ENCODE peak calls at places on chromosome 17, in nine cellular contexts. One of them, this sample, is unnamed.

GRCh38 chr17:75808905-75809621 is 24.5 kb downstream of the UNK start:
- DNase-seq in BE2C: peak
- DNase-seq in fibroblast of mammary gland: peak
- DNase-seq in GM12864: no peak
- DNase-seq in heart right ventricle: peak
- DNase-seq in uterus: peak
- DNase-seq in fibroblast of pulmonary artery: peak
- DNase-seq in RWPE2: no peak
- DNase-seq in GM12865: peak
- DNase-seq in this sample: peak

GRCh38 chr17:43669971-43670644 is 8.4 kb upstream of the MEOX1 start:
- DNase-seq in fibroblast of pulmonary artery: no peak
- DNase-seq in heart right ventricle: no peak
- DNase-seq in GM12864: no peak
- DNase-seq in RWPE2: no peak
- DNase-seq in GM12865: no peak
- DNase-seq in uterus: no peak
- DNase-seq in BE2C: no peak
- DNase-seq in fibroblast of mammary gland: no peak
- DNase-seq in this sample: peak

GRCh38 chr17:39092672-39093250 is 58.7 kb downstream of the PLXDC1 start:
- DNase-seq in RWPE2: no peak
- DNase-seq in fibroblast of pulmonary artery: no peak
- DNase-seq in fibroblast of mammary gland: no peak
- DNase-seq in heart right ventricle: no peak
- DNase-seq in uterus: no peak
- DNase-seq in GM12864: no peak
- DNase-seq in BE2C: no peak
- DNase-seq in GM12865: peak
- DNase-seq in this sample: no peak

GRCh38 chr17:31371511-31372097 is 19.9 kb upstream of the RAB11FIP4 start:
- DNase-seq in GM12865: peak
- DNase-seq in RWPE2: no peak
- DNase-seq in fibroblast of pulmonary artery: peak
- DNase-seq in GM12864: peak
- DNase-seq in fibroblast of mammary gland: peak
- DNase-seq in heart right ventricle: no peak
- DNase-seq in uterus: no peak
- DNase-seq in BE2C: no peak
- DNase-seq in this sample: peak

GRCh38 chr17:75130632-75131277 is 787 bp downstream of the NT5C start:
- DNase-seq in heart right ventricle: peak
- DNase-seq in GM12865: peak
- DNase-seq in BE2C: peak
- DNase-seq in RWPE2: no peak
- DNase-seq in fibroblast of pulmonary artery: peak
- DNase-seq in GM12864: no peak
- DNase-seq in fibroblast of mammary gland: peak
- DNase-seq in uterus: no peak
- DNase-seq in this sample: peak

GRCh38 chr17:80640379-80641071 is 95.9 kb downstream of the RPTOR start:
- DNase-seq in GM12864: no peak
- DNase-seq in fibroblast of pulmonary artery: no peak
- DNase-seq in heart right ventricle: no peak
- DNase-seq in GM12865: peak
- DNase-seq in BE2C: no peak
- DNase-seq in RWPE2: no peak
- DNase-seq in fibroblast of mammary gland: no peak
- DNase-seq in uterus: no peak
- DNase-seq in this sample: no peak

GRCh38 chr17:860805-861204 is 78.7 kb downstream of the MRM3 start:
- DNase-seq in BE2C: no peak
- DNase-seq in heart right ventricle: no peak
- DNase-seq in GM12865: no peak
- DNase-seq in fibroblast of mammary gland: no peak
- DNase-seq in RWPE2: no peak
- DNase-seq in GM12864: no peak
- DNase-seq in fibroblast of pulmonary artery: no peak
- DNase-seq in uterus: no peak
- DNase-seq in this sample: no peak

GRCh38 chr17:76538281-76538931 is 897 bp upstream of the CYGB start:
- DNase-seq in fibroblast of pulmonary artery: no peak
- DNase-seq in BE2C: no peak
- DNase-seq in RWPE2: no peak
- DNase-seq in heart right ventricle: no peak
- DNase-seq in fibroblast of mammary gland: no peak
- DNase-seq in GM12864: no peak
- DNase-seq in uterus: peak
- DNase-seq in GM12865: no peak
- DNase-seq in this sample: no peak

GRCh38 chr17:8041249-8041928 is 2.5 kb downstream of the ALOX15B start:
- DNase-seq in uterus: no peak
- DNase-seq in RWPE2: no peak
- DNase-seq in fibroblast of mammary gland: peak
- DNase-seq in BE2C: peak
- DNase-seq in GM12864: peak
- DNase-seq in heart right ventricle: no peak
- DNase-seq in fibroblast of pulmonary artery: peak
- DNase-seq in GM12865: peak
- DNase-seq in this sample: peak

GRCh38 chr17:33284022-33284421 is 9.1 kb downstream of the ASIC2 start:
- DNase-seq in BE2C: no peak
- DNase-seq in heart right ventricle: no peak
- DNase-seq in GM12865: no peak
- DNase-seq in fibroblast of pulmonary artery: peak
- DNase-seq in fibroblast of mammary gland: peak
- DNase-seq in RWPE2: no peak
- DNase-seq in uterus: no peak
- DNase-seq in GM12864: no peak
- DNase-seq in this sample: peak

GRCh38 chr17:14321476-14321949 is 20.6 kb downstream of the HS3ST3B1 start:
- DNase-seq in GM12864: no peak
- DNase-seq in heart right ventricle: no peak
- DNase-seq in GM12865: no peak
- DNase-seq in BE2C: no peak
- DNase-seq in uterus: no peak
- DNase-seq in fibroblast of mammary gland: no peak
- DNase-seq in fibroblast of pulmonary artery: no peak
- DNase-seq in RWPE2: no peak
- DNase-seq in this sample: peak

DNA sequence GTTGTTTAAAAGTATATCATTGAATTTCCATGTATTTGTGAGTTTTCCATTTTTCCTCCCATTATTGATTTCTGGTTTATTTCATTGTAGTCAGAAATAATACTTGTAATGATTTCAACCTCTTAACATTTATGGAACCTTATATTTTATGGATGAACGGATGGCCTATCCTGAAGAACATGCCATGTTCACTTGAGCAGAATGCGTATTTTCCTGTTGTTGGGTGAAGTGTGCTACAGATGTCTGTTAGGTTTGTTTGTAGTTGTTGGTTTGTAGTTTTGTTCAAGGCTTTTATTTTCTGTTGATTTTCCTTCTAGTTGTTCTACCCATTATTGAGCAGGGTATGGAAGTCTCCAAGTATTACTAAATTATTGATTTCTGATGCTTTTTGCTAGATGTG is 107.2 kb upstream of the NACA2 start:
- DNase-seq in GM12865: no peak
- DNase-seq in BE2C: no peak
- DNase-seq in RWPE2: no peak
- DNase-seq in heart right ventricle: no peak
- DNase-seq in fibroblast of pulmonary artery: no peak
- DNase-seq in fibroblast of mammary gland: no peak
- DNase-seq in GM12864: no peak
- DNase-seq in uterus: no peak
- DNase-seq in this sample: no peak
- TF ChIP-seq CTCF in GM12865: no peak
- TF ChIP-seq CTCF in BE2C: no peak
- TF ChIP-seq CTCF in RWPE2: no peak
- TF ChIP-seq CTCF in heart right ventricle: no peak
- TF ChIP-seq CTCF in fibroblast of pulmonary artery: no peak
- TF ChIP-seq CTCF in fibroblast of mammary gland: no peak
- TF ChIP-seq CTCF in GM12864: no peak
- TF ChIP-seq CTCF in uterus: no peak
- TF ChIP-seq CTCF in this sample: no peak

DNA sequence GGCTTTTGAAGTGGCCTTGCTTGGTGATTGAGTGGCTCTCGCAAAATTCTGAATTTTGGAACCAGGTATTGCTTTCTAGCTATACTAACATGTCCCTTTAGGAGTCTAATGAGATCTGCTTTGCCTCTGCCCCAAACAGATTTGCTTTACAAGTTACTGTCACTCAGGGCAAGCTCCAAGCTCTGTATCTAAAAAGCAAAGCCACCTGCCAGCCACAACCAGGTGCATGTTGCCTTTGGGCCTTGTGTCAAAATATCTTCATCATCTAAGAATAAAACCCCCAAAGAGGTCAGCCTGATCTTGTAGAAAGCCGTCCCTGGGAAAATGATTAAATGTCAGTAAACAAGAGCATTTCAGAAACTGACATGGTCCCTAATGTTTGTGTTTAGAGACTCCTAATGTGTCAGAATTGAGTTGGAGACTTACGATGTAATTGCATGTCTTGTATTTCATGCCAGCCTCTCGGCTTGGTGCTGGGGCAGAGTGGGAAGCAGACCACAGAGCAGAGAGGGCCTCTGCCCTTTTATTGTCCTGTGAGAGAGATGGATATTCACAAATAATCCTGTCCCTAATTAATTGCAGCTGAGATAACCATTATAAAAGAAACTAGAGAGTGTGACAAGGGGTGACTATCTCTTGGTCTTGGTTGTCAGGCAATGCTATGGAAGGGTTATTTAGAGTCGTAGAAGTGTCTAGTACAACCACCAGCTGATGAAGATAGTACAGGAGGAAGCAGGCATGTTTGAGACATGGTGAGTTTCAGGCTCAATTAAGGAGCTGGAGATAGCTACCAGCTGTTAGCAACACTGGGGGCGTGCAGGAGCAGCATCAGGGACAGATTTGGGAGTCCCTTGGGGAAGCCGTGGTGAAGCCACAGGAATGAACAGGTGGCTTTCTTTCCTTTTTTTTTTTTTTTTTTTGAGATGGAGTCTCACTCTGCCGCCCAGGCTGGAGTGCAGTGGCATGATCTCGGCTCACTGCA is 90.7 kb downstream of the PITPNC1 start:
- DNase-seq in heart right ventricle: no peak
- DNase-seq in uterus: no peak
- DNase-seq in GM12865: peak
- DNase-seq in GM12864: no peak
- DNase-seq in RWPE2: no peak
- DNase-seq in fibroblast of pulmonary artery: no peak
- DNase-seq in fibroblast of mammary gland: no peak
- DNase-seq in BE2C: peak
- DNase-seq in this sample: no peak
- H3K4me3 ChIP-seq in heart right ventricle: no peak
- H3K4me3 ChIP-seq in uterus: no peak
- H3K4me3 ChIP-seq in GM12865: no peak
- H3K4me3 ChIP-seq in GM12864: no peak
- H3K4me3 ChIP-seq in RWPE2: no peak
- H3K4me3 ChIP-seq in fibroblast of pulmonary artery: no peak
- H3K4me3 ChIP-seq in fibroblast of mammary gland: no peak
- H3K4me3 ChIP-seq in BE2C: no peak
- H3K4me3 ChIP-seq in this sample: no peak

DNA sequence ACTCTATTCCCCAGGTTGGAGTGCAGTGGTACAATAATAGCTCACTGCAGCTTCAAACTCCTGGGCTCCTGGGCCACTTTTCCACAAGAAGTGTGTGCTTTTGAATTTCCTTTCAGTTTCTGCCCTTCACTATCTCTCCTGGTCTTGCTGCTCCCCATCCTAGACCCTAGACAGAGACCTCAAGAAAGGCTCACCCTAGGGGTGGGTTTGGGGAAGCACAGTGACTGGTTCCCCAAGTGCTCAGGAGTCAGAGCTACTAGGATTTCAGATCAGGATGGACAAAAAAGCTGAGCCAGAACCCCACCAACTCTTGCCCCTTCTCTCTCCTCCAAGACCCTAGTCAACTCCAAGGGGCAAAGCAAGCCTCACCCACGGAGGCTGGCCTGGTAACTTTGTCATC is 1.6 kb upstream of the SEBOX start:
- DNase-seq in heart right ventricle: no peak
- DNase-seq in fibroblast of pulmonary artery: no peak
- DNase-seq in BE2C: no peak
- DNase-seq in uterus: no peak
- DNase-seq in GM12864: no peak
- DNase-seq in GM12865: no peak
- DNase-seq in RWPE2: no peak
- DNase-seq in fibroblast of mammary gland: no peak
- DNase-seq in this sample: no peak
- TF ChIP-seq CTCF in heart right ventricle: no peak
- TF ChIP-seq CTCF in fibroblast of pulmonary artery: peak
- TF ChIP-seq CTCF in BE2C: no peak
- TF ChIP-seq CTCF in uterus: no peak
- TF ChIP-seq CTCF in GM12864: peak
- TF ChIP-seq CTCF in GM12865: no peak
- TF ChIP-seq CTCF in RWPE2: no peak
- TF ChIP-seq CTCF in fibroblast of mammary gland: peak
- TF ChIP-seq CTCF in this sample: no peak

GRCh38 chr17:51153210-51154072 is at the start of gene NME1:
- DNase-seq in uterus: peak
- DNase-seq in heart right ventricle: peak
- DNase-seq in BE2C: peak
- DNase-seq in fibroblast of mammary gland: peak
- DNase-seq in RWPE2: peak
- DNase-seq in GM12865: peak
- DNase-seq in fibroblast of pulmonary artery: peak
- DNase-seq in GM12864: peak
- DNase-seq in this sample: peak

GRCh38 chr17:51150932-51151331 is 2.4 kb upstream of the NME1 start:
- DNase-seq in BE2C: no peak
- DNase-seq in uterus: no peak
- DNase-seq in heart right ventricle: no peak
- DNase-seq in fibroblast of pulmonary artery: no peak
- DNase-seq in RWPE2: no peak
- DNase-seq in GM12865: no peak
- DNase-seq in GM12864: no peak
- DNase-seq in fibroblast of mammary gland: no peak
- DNase-seq in this sample: no peak

GRCh38 chr17:51154176-51154575 is 817 bp downstream of the NME1 start:
- DNase-seq in fibroblast of mammary gland: peak
- DNase-seq in RWPE2: no peak
- DNase-seq in heart right ventricle: no peak
- DNase-seq in fibroblast of pulmonary artery: no peak
- DNase-seq in BE2C: no peak
- DNase-seq in GM12865: peak
- DNase-seq in GM12864: no peak
- DNase-seq in uterus: no peak
- DNase-seq in this sample: no peak

GRCh38 chr17:51155416-51155815 is 2.1 kb downstream of the NME1 start:
- DNase-seq in uterus: no peak
- DNase-seq in GM12865: no peak
- DNase-seq in GM12864: no peak
- DNase-seq in RWPE2: no peak
- DNase-seq in fibroblast of mammary gland: no peak
- DNase-seq in BE2C: no peak
- DNase-seq in fibroblast of pulmonary artery: no peak
- DNase-seq in heart right ventricle: no peak
- DNase-seq in this sample: no peak

DNA sequence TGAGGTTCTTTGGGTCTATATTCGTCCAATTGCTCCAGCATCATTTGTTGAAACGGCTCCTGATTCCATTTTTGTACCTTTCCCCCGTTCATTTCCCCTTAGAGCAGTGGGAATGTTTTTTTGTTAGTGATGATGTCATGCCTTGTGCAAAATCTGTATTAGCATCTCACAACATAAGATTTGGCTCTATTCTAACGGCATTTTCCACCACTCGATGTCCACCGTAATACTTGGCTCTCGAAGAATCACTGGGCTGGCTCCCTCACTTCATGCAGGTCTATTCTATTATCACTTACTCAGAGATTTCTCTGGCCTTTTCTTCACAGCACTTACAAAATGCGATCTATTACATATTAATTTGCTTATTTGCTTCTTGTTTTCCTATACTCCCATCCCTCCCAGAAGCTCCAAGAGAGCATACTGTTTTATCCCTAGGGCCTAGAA is 571 bp upstream of the NME1 start:
- DNase-seq in GM12864: no peak
- DNase-seq in BE2C: no peak
- DNase-seq in RWPE2: no peak
- DNase-seq in fibroblast of mammary gland: peak
- DNase-seq in uterus: no peak
- DNase-seq in GM12865: no peak
- DNase-seq in heart right ventricle: no peak
- DNase-seq in fibroblast of pulmonary artery: peak
- DNase-seq in this sample: no peak
- H3K4me3 ChIP-seq in GM12864: peak
- H3K4me3 ChIP-seq in BE2C: peak
- H3K4me3 ChIP-seq in RWPE2: peak
- H3K4me3 ChIP-seq in fibroblast of mammary gland: peak
- H3K4me3 ChIP-seq in uterus: peak
- H3K4me3 ChIP-seq in GM12865: peak
- H3K4me3 ChIP-seq in heart right ventricle: peak
- H3K4me3 ChIP-seq in fibroblast of pulmonary artery: peak
- H3K4me3 ChIP-seq in this sample: peak

This sample was measured in astrocyte of the cerebellum.